ENCODE peak calls at places on chromosomes 3 and 15, in five cellular contexts. F is B cell, K is thyroid gland, A is GM03348, D is left colon. P is an unnamed sample.

GRCh38 chr3:57815034-57815433 is 58.9 kb downstream of the SLMAP start:
- DNase-seq in A (no peak), F (peak), D (no peak), K (no peak), P (no peak)

GRCh38 chr3:33717616-33717865 is 513 bp downstream of the CLASP2 start:
- DNase-seq in K (no peak), D (peak), A (peak), F (no peak), P (no peak)

GRCh38 chr3:45546636-45547201 is 47.8 kb upstream of the LIMD1 start:
- DNase-seq in K (no peak), D (no peak), F (no peak), A (no peak), P (no peak)

GRCh38 chr15:98881526-98882517 is 125.8 kb downstream of the PGPEP1L start:
- DNase-seq in A (peak), D (no peak), K (no peak), F (peak), P (no peak)

GRCh38 chr3:99108508-99108907 is 207.0 kb upstream of the DCBLD2 start:
- DNase-seq in A (peak), D (no peak), F (no peak), K (no peak), P (peak)

GRCh38 chr3:65595997-65596300 is 442.8 kb downstream of the MAGI1 start:
- DNase-seq in D (no peak), A (no peak), F (no peak), K (no peak), P (no peak)

GRCh38 chr3:61783993-61784718 is 222.8 kb downstream of the PTPRG start:
- DNase-seq in D (no peak), A (peak), K (no peak), F (no peak), P (peak)

GRCh38 chr3:11954312-11954934 is 49.8 kb upstream of the SYN2 start:
- DNase-seq in K (peak), A (no peak), F (no peak), D (peak), P (no peak)

GRCh38 chr3:25155696-25156471 is 272.2 kb upstream of the RARB start:
- DNase-seq in A (peak), K (no peak), F (no peak), D (no peak), P (peak)

GRCh38 chr15:96330064-96330449 is 443 bp upstream of the NR2F2 start:
- DNase-seq in D (peak), A (no peak), F (no peak), K (no peak), P (no peak)

GRCh38 chr3:123378409-123378915 is 70.4 kb downstream of the ADCY5 start:
- DNase-seq in K (no peak), A (no peak), D (no peak), F (no peak), P (no peak)

GRCh38 chr3:108804437-108804836 is 18.1 kb upstream of the TRAT1 start:
- DNase-seq in D (no peak), A (no peak), K (no peak), F (no peak), P (no peak)

GRCh38 chr3:185308126-185308754 is 54.4 kb upstream of the EHHADH start:
- DNase-seq in K (peak), D (no peak), A (peak), F (peak), P (no peak)

GRCh38 chr3:129632977-129633376 is 26.5 kb upstream of the PLXND1 start:
- DNase-seq in A (no peak), F (no peak), K (no peak), D (no peak), P (no peak)

GRCh38 chr3:62142696-62143095 is 230.7 kb downstream of the FEZF2 start:
- DNase-seq in D (no peak), F (no peak), K (no peak), A (no peak), P (no peak)

GRCh38 chr3:150319900-150320299 is 88.2 kb upstream of the TSC22D2 start:
- DNase-seq in A (peak), K (peak), D (no peak), F (no peak), P (peak)

GRCh38 chr3:29488922-29489321 is 208.1 kb downstream of the RBMS3 start:
- DNase-seq in D (no peak), F (no peak), K (no peak), A (no peak), P (no peak)

GRCh38 chr3:194103475-194103874 is 32.5 kb upstream of the HES1 start:
- DNase-seq in A (no peak), F (peak), D (no peak), K (no peak), P (no peak)

GRCh38 chr3:184786271-184787010 is 25.5 kb upstream of the VPS8 start:
- DNase-seq in K (peak), D (peak), F (no peak), A (peak), P (peak)

GRCh38 chr15:55267401-55268053 is 22.1 kb downstream of the RAB27A start:
- DNase-seq in A (no peak), D (peak), K (peak), F (peak), P (no peak)

GRCh38 chr15:52527898-52528464 is 699 bp downstream of the MYO5A start:
- DNase-seq in A (peak), D (no peak), K (peak), F (no peak), P (no peak)

GRCh38 chr3:51794202-51794601 is 15.2 kb upstream of the IQCF6 start:
- DNase-seq in K (no peak), F (no peak), D (no peak), A (no peak), P (no peak)

GRCh38 chr3:51621091-51621892 is 49.8 kb upstream of the TEX264 start:
- DNase-seq in K (peak), A (peak), D (no peak), F (no peak), P (no peak)

GRCh38 chr3:32238027-32238815 is at the start of gene CMTM8:
- DNase-seq in A (peak), D (peak), F (peak), K (peak), P (no peak)

GRCh38 chr15:48680841-48681240 is 35.3 kb upstream of the FBN1 start:
- DNase-seq in A (peak), D (no peak), F (no peak), K (no peak), P (peak)

P was measured in AG04449.